ENCODE peak calls at places on chromosomes 16 and 17, in nine cellular contexts. F is A549; Q is anterior cingulate cortex; X is cardiac muscle cell; R is activated CD8-positive, alpha-beta memory T cell treated with anti-CD3 and anti-CD28 coated beads for 1 hour; N is tibial nerve; T is dermis microvascular lymphatic vessel endothelial cell; Z is smooth muscle cell of the brain vasculature; P is BJ. O is an unnamed sample.
A peak's percentile ranks its signal among the peaks of the same experiment; 100 is the strongest.

GRCh38 chr17:12136646-12137045 is 116.0 kb downstream of the MAP2K4 start:
- DNase-seq in F (no peak), Q (no peak), X (no peak), R (no peak), N (no peak), T (no peak), Z (no peak), P (no peak), O (no peak)

GRCh38 chr16:23562505-23562904 is 5.0 kb downstream of the UBFD1 start:
- DNase-seq in F (no peak), Q (no peak), X (no peak), R (no peak), N (no peak), T (no peak), Z (no peak), P (no peak), O (no peak)

GRCh38 chr17:10226930-10227695 is 28.7 kb upstream of the GAS7 start:
- DNase-seq in F (peak; percentile 57), Q (no peak), X (peak; percentile 51), R (peak; percentile 34), N (no peak), T (peak; percentile 28), Z (no peak), P (no peak), O (peak; percentile 89)

GRCh38 chr17:74430706-74431567 is 951 bp upstream of the GPRC5C start:
- DNase-seq in F (peak; percentile 97), Q (peak; percentile 75), X (peak; percentile 96), R (no peak), N (peak; percentile 47), T (no peak), Z (no peak), P (no peak), O (peak; percentile 77)

GRCh38 chr16:54028013-54028412 is 258.6 kb downstream of the IRX3 start:
- DNase-seq in F (no peak), Q (no peak), X (no peak), R (no peak), N (no peak), T (no peak), Z (no peak), P (no peak), O (no peak)

GRCh38 chr16:84957792-84958191 is 53.5 kb downstream of the ZDHHC7 start:
- DNase-seq in F (no peak), Q (no peak), X (no peak), R (no peak), N (no peak), T (no peak), Z (no peak), P (no peak), O (no peak)

GRCh38 chr17:13477180-13477611 is 124.5 kb downstream of the HS3ST3A1 start:
- DNase-seq in F (no peak), Q (no peak), X (peak; percentile 26), R (no peak), N (no peak), T (no peak), Z (no peak), P (no peak), O (no peak)

GRCh38 chr17:18960803-18961511 is 9.0 kb downstream of the SLC5A10 start:
- DNase-seq in F (peak; percentile 90), Q (peak; percentile 40), X (peak; percentile 76), R (peak; percentile 72), N (peak; percentile 55), T (peak; percentile 67), Z (no peak), P (no peak), O (peak; percentile 93)

GRCh38 chr16:51056331-51056730 is 94.7 kb downstream of the SALL1 start:
- DNase-seq in F (no peak), Q (no peak), X (no peak), R (no peak), N (no peak), T (no peak), Z (no peak), P (no peak), O (no peak)

GRCh38 chr16:84044108-84044488 is 1.5 kb upstream of the SLC38A8 start:
- DNase-seq in F (peak; percentile 42), Q (no peak), X (peak; percentile 32), R (no peak), N (no peak), T (peak; percentile 44), Z (no peak), P (no peak), O (peak; percentile 54)

GRCh38 chr17:73968680-73969079 is 234.8 kb upstream of the RPL38 start:
- DNase-seq in F (no peak), Q (no peak), X (no peak), R (no peak), N (no peak), T (no peak), Z (no peak), P (no peak), O (no peak)

GRCh38 chr17:46157443-46158107 is 35.7 kb downstream of the KANSL1 start:
- DNase-seq in F (no peak), Q (no peak), X (peak; percentile 64), R (no peak), N (no peak), T (peak; percentile 24), Z (peak; percentile 76), P (no peak), O (no peak)

GRCh38 chr17:78532922-78533640 is 44.1 kb downstream of the DNAH17 start:
- DNase-seq in F (peak; percentile 90), Q (no peak), X (peak; percentile 71), R (no peak), N (no peak), T (peak; percentile 65), Z (no peak), P (no peak), O (no peak)

GRCh38 chr17:10471853-10472252 is 2.5 kb upstream of the MYH4 start:
- DNase-seq in F (no peak), Q (no peak), X (peak; percentile 36), R (no peak), N (no peak), T (no peak), Z (no peak), P (no peak), O (no peak)